ENCODE peak calls at places on chromosomes 3 and 15, in five cellular contexts. L, Z, X, Q and D are unnamed samples.
A peak's percentile ranks its signal among the peaks of the same experiment; 100 is the strongest.

GRCh38 chr3:184756151-184756681 is 44.4 kb upstream of the MAGEF1 start:
- DNase-seq in L (no peak), Z (no peak), X (no peak), Q (no peak), D (no peak)

GRCh38 chr15:66670698-66671580 is 31.1 kb upstream of the SMAD6 start:
- DNase-seq in L (no peak), Z (peak; percentile 94), X (peak; percentile 18), Q (peak; percentile 76), D (peak; percentile 80)

GRCh38 chr15:99097441-99098410 is 7.2 kb upstream of the SYNM start:
- DNase-seq in L (no peak), Z (no peak), X (no peak), Q (no peak), D (no peak)

GRCh38 chr3:63886843-63887242 is 23.2 kb downstream of the ATXN7 start:
- DNase-seq in L (no peak), Z (no peak), X (no peak), Q (no peak), D (no peak)

GRCh38 chr3:4060064-4060463 is 243.1 kb upstream of the SETMAR start:
- DNase-seq in L (peak; percentile 12), Z (no peak), X (peak; percentile 28), Q (no peak), D (peak; percentile 20)

GRCh38 chr3:52231502-52232278 is 6.2 kb upstream of the TLR9 start:
- DNase-seq in L (no peak), Z (peak; percentile 71), X (no peak), Q (no peak), D (no peak)

GRCh38 chr15:74222231-74222511 is 14.0 kb upstream of the CCDC33 start:
- DNase-seq in L (no peak), Z (no peak), X (no peak), Q (no peak), D (no peak)

GRCh38 chr15:97652700-97653167 is 307.8 kb upstream of the ARRDC4 start:
- DNase-seq in L (no peak), Z (no peak), X (no peak), Q (no peak), D (no peak)

GRCh38 chr3:88203537-88204143 is 53.9 kb downstream of the C3orf38 start:
- DNase-seq in L (peak; percentile 34), Z (peak; percentile 35), X (peak; percentile 40), Q (peak; percentile 36), D (peak; percentile 59)

GRCh38 chr15:55222588-55222987 is 25.8 kb upstream of the RSL24D1 start:
- DNase-seq in L (no peak), Z (no peak), X (no peak), Q (no peak), D (no peak)

GRCh38 chr3:100173931-100174330 is 59.6 kb upstream of the FILIP1L start:
- DNase-seq in L (no peak), Z (no peak), X (no peak), Q (no peak), D (no peak)

GRCh38 chr15:99487337-99487730 is 78.5 kb upstream of the MEF2A start:
- DNase-seq in L (no peak), Z (no peak), X (no peak), Q (no peak), D (no peak)

GRCh38 chr3:29465836-29466235 is 185.0 kb downstream of the RBMS3 start:
- DNase-seq in L (peak; percentile 70), Z (no peak), X (no peak), Q (no peak), D (no peak)

GRCh38 chr15:45648521-45649200 is 13.8 kb downstream of the SQOR start:
- DNase-seq in L (peak; percentile 61), Z (no peak), X (peak; percentile 76), Q (peak; percentile 32), D (peak; percentile 77)

GRCh38 chr15:27582741-27583400 is 516.2 kb downstream of the OCA2 start:
- DNase-seq in L (peak; percentile 73), Z (no peak), X (no peak), Q (no peak), D (no peak)

GRCh38 chr3:54146383-54147239 is 24.3 kb downstream of the CACNA2D3 start:
- DNase-seq in L (no peak), Z (peak; percentile 7), X (peak; percentile 25), Q (peak; percentile 4), D (peak; percentile 1)

GRCh38 chr3:52090620-52091468 is 34.5 kb upstream of the DUSP7 start:
- DNase-seq in L (no peak), Z (peak; percentile 37), X (no peak), Q (no peak), D (no peak)

GRCh38 chr15:35921051-35921450 is 375.1 kb upstream of the DPH6 start:
- DNase-seq in L (no peak), Z (no peak), X (no peak), Q (no peak), D (no peak)

GRCh38 chr3:107942244-107942643 is 148.6 kb downstream of the CD47 start:
- DNase-seq in L (peak; percentile 21), Z (no peak), X (no peak), Q (no peak), D (no peak)

GRCh38 chr15:89998141-89998661 is 2.9 kb upstream of the ZNF710 start:
- DNase-seq in L (peak; percentile 51), Z (peak; percentile 36), X (peak; percentile 69), Q (peak; percentile 69), D (peak; percentile 97)

GRCh38 chr3:50523170-50523865 is 19.9 kb upstream of the CACNA2D2 start:
- DNase-seq in L (no peak), Z (no peak), X (no peak), Q (no peak), D (no peak)

GRCh38 chr15:35120173-35120572 is 35.1 kb upstream of the NANOGP8 start:
- DNase-seq in L (no peak), Z (no peak), X (no peak), Q (no peak), D (no peak)

GRCh38 chr3:49733551-49733950 is 9.8 kb upstream of the GMPPB start:
- DNase-seq in L (no peak), Z (no peak), X (no peak), Q (no peak), D (no peak)

GRCh38 chr15:52337961-52338535 is 42.4 kb upstream of the MYO5C start:
- DNase-seq in L (no peak), Z (no peak), X (no peak), Q (no peak), D (no peak)

GRCh38 chr3:195129644-195130492 is 141.1 kb downstream of the XXYLT1 start:
- DNase-seq in L (peak; percentile 77), Z (no peak), X (no peak), Q (no peak), D (no peak)

GRCh38 chr3:98982336-98982735 is 80.8 kb upstream of the DCBLD2 start:
- DNase-seq in L (peak; percentile 44), Z (no peak), X (no peak), Q (no peak), D (no peak)

GRCh38 chr3:149581681-149582349 is 76.0 kb downstream of the WWTR1 start:
- DNase-seq in L (peak; percentile 91), Z (no peak), X (no peak), Q (peak; percentile 96), D (peak; percentile 87)

GRCh38 chr3:110391640-110392395 is 679.8 kb upstream of the NECTIN3 start:
- DNase-seq in L (peak; percentile 49), Z (no peak), X (no peak), Q (no peak), D (no peak)

GRCh38 chr3:127052121-127052561 is 69.2 kb downstream of the PLXNA1 start:
- DNase-seq in L (no peak), Z (no peak), X (no peak), Q (no peak), D (peak; percentile 76)

DNA sequence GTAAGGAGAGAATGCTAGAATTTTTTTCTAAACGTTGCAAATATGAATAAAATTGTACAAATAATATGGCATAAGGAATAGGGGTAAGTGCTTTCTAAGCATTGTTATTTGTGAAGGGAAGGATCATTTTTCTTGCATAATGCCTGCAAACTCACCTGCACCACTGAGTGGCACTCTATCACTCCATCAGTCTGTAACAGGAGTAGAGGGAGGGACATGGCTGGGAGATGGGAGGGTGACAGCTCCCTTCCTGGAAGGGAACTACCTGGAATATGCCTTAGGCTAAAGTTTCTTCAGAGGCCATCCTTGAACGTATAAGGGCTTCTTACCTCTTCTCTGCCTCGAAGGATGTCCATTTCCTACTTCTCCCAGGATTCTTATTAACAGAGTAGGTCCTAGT is 3.0 kb downstream of the NAALADL2 start:
- DNase-seq in L (no peak), Z (no peak), X (peak; percentile 1), Q (peak; percentile 51), D (peak; percentile 82)
- TF ChIP-seq CTCF in L (no peak), Z (no peak), X (peak; percentile 21), Q (peak; percentile 40), D (peak; percentile 61)

GRCh38 chr3:37229740-37230139 is 55.4 kb upstream of the LRRFIP2 start:
- DNase-seq in L (no peak), Z (peak; percentile 57), X (peak; percentile 72), Q (no peak), D (no peak)

GRCh38 chr3:37227870-37228549 is 53.6 kb upstream of the LRRFIP2 start:
- DNase-seq in L (no peak), Z (no peak), X (peak; percentile 78), Q (no peak), D (no peak)

GRCh38 chr3:37225481-37225880 is 51.1 kb upstream of the LRRFIP2 start:
- DNase-seq in L (no peak), Z (no peak), X (no peak), Q (no peak), D (no peak)

GRCh38 chr3:37228734-37229133 is 54.4 kb upstream of the LRRFIP2 start:
- DNase-seq in L (no peak), Z (peak; percentile 27), X (no peak), Q (no peak), D (no peak)

GRCh38 chr3:37229291-37229690 is 54.9 kb upstream of the LRRFIP2 start:
- DNase-seq in L (no peak), Z (no peak), X (no peak), Q (no peak), D (no peak)
- TF ChIP-seq EZH2 in L (no peak), Z (no peak), X (no peak), Q (no peak), D (no peak)

DNA sequence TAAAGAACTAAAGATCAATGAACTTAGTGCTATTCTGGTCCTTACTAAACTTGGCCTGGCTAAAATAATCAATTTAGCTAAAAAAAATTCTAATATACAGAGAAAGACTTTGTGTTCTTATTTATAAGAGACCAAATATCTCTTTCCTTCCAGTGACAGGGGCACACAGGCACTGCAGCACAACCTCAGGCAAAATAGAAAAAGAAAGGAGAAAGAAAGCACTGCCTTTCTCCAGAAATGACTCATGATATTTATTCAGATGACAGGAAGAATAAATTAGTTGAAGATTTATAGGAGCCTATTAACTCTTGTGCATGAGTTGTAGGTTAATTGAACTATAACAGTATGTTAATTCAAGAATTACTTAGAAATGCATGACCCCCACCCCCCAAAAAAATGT is 152.8 kb upstream of the GBE1 start:
- DNase-seq in L (no peak), Z (no peak), X (no peak), Q (no peak), D (no peak)
- H3K4me2 ChIP-seq in L (no peak overlapping the region), Z (no peak overlapping the region), X (no peak overlapping the region), Q (no peak overlapping the region), D (no peak overlapping the region)

GRCh38 chr3:161859870-161860450 is 363.4 kb downstream of the OTOL1 start:
- DNase-seq in L (no peak), Z (no peak), X (no peak), Q (no peak), D (no peak)

GRCh38 chr3:161859057-161859456 is 362.4 kb downstream of the OTOL1 start:
- DNase-seq in L (no peak), Z (no peak), X (no peak), Q (no peak), D (no peak)

GRCh38 chr3:161852744-161853143 is 356.1 kb downstream of the OTOL1 start:
- DNase-seq in L (no peak), Z (no peak), X (no peak), Q (no peak), D (no peak)

GRCh38 chr3:161851941-161852566 is 355.4 kb downstream of the OTOL1 start:
- DNase-seq in L (peak; percentile 12), Z (peak; percentile 21), X (peak; percentile 36), Q (peak; percentile 46), D (no peak)

GRCh38 chr3:161854232-161854771 is 357.7 kb downstream of the OTOL1 start:
- DNase-seq in L (peak; percentile 87), Z (no peak), X (peak; percentile 59), Q (peak; percentile 29), D (peak; percentile 41)
- TF ChIP-seq CTCF in L (peak; percentile 12), Z (peak; percentile 29), X (peak; percentile 52), Q (peak; percentile 17), D (peak; percentile 46)